ENCODE peak calls at places on chromosomes 16 and 17, in eight cellular contexts. One of them, this sample, is unnamed.

GRCh38 chr17:7631398-7632380 is 1.8 kb downstream of the SHBG start:
- DNase-seq in KBM-7: no peak
- DNase-seq in omental fat pad: no peak
- DNase-seq in SW480: no peak
- DNase-seq in memory B cell: no peak
- DNase-seq in stomach: no peak
- DNase-seq in activated CD4-positive, alpha-beta T cell treated with anti-CD3 and anti-CD28 coated beads, Interleukin-2, amount 50 U/mL, for 1 hour: no peak
- DNase-seq in NCI-H1092 treated with DMSO at 0.1 percent for 48 hours: no peak
- DNase-seq in this sample: no peak

GRCh38 chr16:29816694-29817441 is 916 bp downstream of the PAGR1 start:
- DNase-seq in KBM-7: peak; percentile 81
- DNase-seq in omental fat pad: no peak
- DNase-seq in SW480: peak; percentile 71
- DNase-seq in memory B cell: no peak
- DNase-seq in stomach: peak; percentile 65
- DNase-seq in activated CD4-positive, alpha-beta T cell treated with anti-CD3 and anti-CD28 coated beads, Interleukin-2, amount 50 U/mL, for 1 hour: peak; percentile 43
- DNase-seq in NCI-H1092 treated with DMSO at 0.1 percent for 48 hours: peak; percentile 41
- DNase-seq in this sample: peak; percentile 32

GRCh38 chr17:32741381-32741780 is 135.5 kb downstream of the MYO1D start:
- DNase-seq in KBM-7: no peak
- DNase-seq in omental fat pad: no peak
- DNase-seq in SW480: no peak
- DNase-seq in memory B cell: no peak
- DNase-seq in stomach: no peak
- DNase-seq in activated CD4-positive, alpha-beta T cell treated with anti-CD3 and anti-CD28 coated beads, Interleukin-2, amount 50 U/mL, for 1 hour: no peak
- DNase-seq in NCI-H1092 treated with DMSO at 0.1 percent for 48 hours: no peak
- DNase-seq in this sample: no peak

GRCh38 chr17:74452841-74453661 is 13.4 kb upstream of the CD300A start:
- DNase-seq in KBM-7: no peak
- DNase-seq in omental fat pad: no peak
- DNase-seq in SW480: no peak
- DNase-seq in memory B cell: no peak
- DNase-seq in stomach: no peak
- DNase-seq in activated CD4-positive, alpha-beta T cell treated with anti-CD3 and anti-CD28 coated beads, Interleukin-2, amount 50 U/mL, for 1 hour: no peak
- DNase-seq in NCI-H1092 treated with DMSO at 0.1 percent for 48 hours: peak; percentile 78
- DNase-seq in this sample: no peak

GRCh38 chr16:50696575-50697420 is 3.4 kb downstream of the NOD2 start:
- DNase-seq in KBM-7: peak; percentile 77
- DNase-seq in omental fat pad: peak; percentile 50
- DNase-seq in SW480: peak; percentile 85
- DNase-seq in memory B cell: no peak
- DNase-seq in stomach: peak; percentile 77
- DNase-seq in activated CD4-positive, alpha-beta T cell treated with anti-CD3 and anti-CD28 coated beads, Interleukin-2, amount 50 U/mL, for 1 hour: peak; percentile 52
- DNase-seq in NCI-H1092 treated with DMSO at 0.1 percent for 48 hours: no peak
- DNase-seq in this sample: peak; percentile 72

GRCh38 chr17:71438631-71439146 is 682.1 kb upstream of the SOX9 start:
- DNase-seq in KBM-7: no peak
- DNase-seq in omental fat pad: no peak
- DNase-seq in SW480: peak; percentile 71
- DNase-seq in memory B cell: no peak
- DNase-seq in stomach: no peak
- DNase-seq in activated CD4-positive, alpha-beta T cell treated with anti-CD3 and anti-CD28 coated beads, Interleukin-2, amount 50 U/mL, for 1 hour: no peak
- DNase-seq in NCI-H1092 treated with DMSO at 0.1 percent for 48 hours: peak; percentile 79
- DNase-seq in this sample: no peak

GRCh38 chr16:74563828-74564263 is 43.1 kb downstream of the GLG1 start:
- DNase-seq in KBM-7: peak; percentile 27
- DNase-seq in omental fat pad: no peak
- DNase-seq in SW480: no peak
- DNase-seq in memory B cell: no peak
- DNase-seq in stomach: peak; percentile 33
- DNase-seq in activated CD4-positive, alpha-beta T cell treated with anti-CD3 and anti-CD28 coated beads, Interleukin-2, amount 50 U/mL, for 1 hour: no peak
- DNase-seq in NCI-H1092 treated with DMSO at 0.1 percent for 48 hours: no peak
- DNase-seq in this sample: no peak

GRCh38 chr17:78495634-78496033 is 81.6 kb downstream of the DNAH17 start:
- DNase-seq in KBM-7: no peak
- DNase-seq in omental fat pad: no peak
- DNase-seq in SW480: no peak
- DNase-seq in memory B cell: no peak
- DNase-seq in stomach: no peak
- DNase-seq in activated CD4-positive, alpha-beta T cell treated with anti-CD3 and anti-CD28 coated beads, Interleukin-2, amount 50 U/mL, for 1 hour: no peak
- DNase-seq in NCI-H1092 treated with DMSO at 0.1 percent for 48 hours: no peak
- DNase-seq in this sample: no peak

This sample was measured in effector memory CD4-positive, alpha-beta T cell.